ENCODE peak calls at places on chromosomes 11 and 22, in ten cellular contexts. L is astrocyte of the spinal cord, G is body of pancreas, N is right atrium auricular region, Y is ascending aorta, Z is AG10803, V is HFF-Myc, F is AG09309, J is fibroblast of pulmonary artery, M is epithelial cell of esophagus. E is an unnamed sample.

GRCh38 chr22:26823966-26824365 is 166.6 kb downstream of the MIAT start:
- DNase-seq in L (no peak), G (no peak), N (no peak), Y (no peak), Z (no peak), V (no peak), F (no peak), J (no peak), M (no peak), E (no peak)

GRCh38 chr11:106161775-106162174 is 84.3 kb downstream of the AASDHPPT start:
- DNase-seq in L (no peak), G (no peak), N (no peak), Y (no peak), Z (no peak), V (no peak), F (no peak), J (no peak), M (peak; percentile 69), E (no peak)

GRCh38 chr11:94781822-94782221 is 13.7 kb downstream of the AMOTL1 start:
- DNase-seq in L (peak; percentile 58), G (no peak), N (no peak), Y (no peak), Z (peak; percentile 64), V (no peak), F (no peak), J (peak; percentile 70), M (peak; percentile 53), E (peak; percentile 79)

GRCh38 chr11:83191986-83192385 is 1.5 kb upstream of the ANKRD42 start:
- DNase-seq in L (no peak), G (no peak), N (no peak), Y (no peak), Z (no peak), V (no peak), F (no peak), J (no peak), M (no peak), E (no peak)

GRCh38 chr11:83459802-83460201 is 173.6 kb upstream of the CCDC90B start:
- DNase-seq in L (no peak), G (no peak), N (no peak), Y (no peak), Z (no peak), V (no peak), F (no peak), J (peak; percentile 3), M (peak; percentile 42), E (peak; percentile 9)

GRCh38 chr11:21115999-21116398 is 446.6 kb downstream of the NELL1 start:
- DNase-seq in L (no peak), G (no peak), N (no peak), Y (no peak), Z (no peak), V (no peak), F (no peak), J (no peak), M (no peak), E (no peak)

GRCh38 chr11:13962562-13963168 is at the start of gene SPON1:
- DNase-seq in L (peak; percentile 25), G (peak; percentile 44), N (no peak), Y (no peak), Z (no peak), V (no peak), F (no peak), J (peak; percentile 15), M (no peak), E (peak; percentile 4)

GRCh38 chr11:76155455-76156232 is 50.7 kb downstream of the WNT11 start:
- DNase-seq in L (no peak), G (no peak), N (no peak), Y (no peak), Z (no peak), V (no peak), F (no peak), J (no peak), M (no peak), E (peak; percentile 27)

GRCh38 chr22:26322179-26322905 is 106.7 kb upstream of the ASPHD2 start:
- DNase-seq in L (peak; percentile 53), G (no peak), N (no peak), Y (no peak), Z (peak; percentile 97), V (peak; percentile 93), F (peak; percentile 95), J (peak; percentile 35), M (peak; percentile 94), E (peak; percentile 13)

GRCh38 chr11:114296190-114296978 is at the start of gene NNMT:
- DNase-seq in L (peak; percentile 99), G (peak; percentile 56), N (peak; percentile 82), Y (no peak), Z (peak; percentile 99), V (peak; percentile 92), F (peak; percentile 97), J (peak; percentile 99), M (peak; percentile 69), E (peak; percentile 98)

GRCh38 chr22:36334838-36335603 is 52.7 kb downstream of the MYH9 start:
- DNase-seq in L (peak; percentile 86), G (peak; percentile 67), N (no peak), Y (no peak), Z (peak; percentile 85), V (no peak), F (no peak), J (peak; percentile 61), M (peak; percentile 72), E (peak; percentile 75)

GRCh38 chr11:9039863-9040262 is 36.1 kb upstream of the NRIP3 start:
- DNase-seq in L (no peak), G (no peak), N (no peak), Y (no peak), Z (no peak), V (no peak), F (no peak), J (no peak), M (no peak), E (no peak)

GRCh38 chr22:44026630-44027511 is 2.8 kb downstream of the PARVB start:
- DNase-seq in L (peak; percentile 44), G (peak; percentile 81), N (peak; percentile 93), Y (peak; percentile 78), Z (peak; percentile 61), V (no peak), F (no peak), J (peak; percentile 62), M (no peak), E (peak; percentile 50)

GRCh38 chr22:38230108-38230825 is 28.5 kb downstream of the MAFF start:
- DNase-seq in L (no peak), G (peak; percentile 64), N (no peak), Y (no peak), Z (peak; percentile 68), V (peak; percentile 44), F (no peak), J (peak; percentile 72), M (peak; percentile 90), E (peak; percentile 50)

GRCh38 chr22:49051491-49052022 is 776.1 kb downstream of the BRD1 start:
- DNase-seq in L (no peak), G (no peak), N (no peak), Y (no peak), Z (no peak), V (no peak), F (no peak), J (no peak), M (no peak), E (no peak)

GRCh38 chr22:49055406-49055805 is 772.3 kb downstream of the BRD1 start:
- DNase-seq in L (no peak), G (no peak), N (no peak), Y (no peak), Z (no peak), V (no peak), F (no peak), J (no peak), M (no peak), E (no peak)

GRCh38 chr22:49052023-49052538 is 775.6 kb downstream of the BRD1 start:
- DNase-seq in L (no peak), G (no peak), N (no peak), Y (no peak), Z (no peak), V (no peak), F (no peak), J (no peak), M (no peak), E (peak; percentile 4)

GRCh38 chr22:49053574-49053973 is 774.1 kb downstream of the BRD1 start:
- DNase-seq in L (no peak), G (no peak), N (no peak), Y (no peak), Z (no peak), V (no peak), F (no peak), J (no peak), M (no peak), E (no peak)

GRCh38 chr22:49052560-49052959 is 775.1 kb downstream of the BRD1 start:
- DNase-seq in L (no peak), G (no peak), N (no peak), Y (no peak), Z (no peak), V (no peak), F (no peak), J (no peak), M (no peak), E (no peak)
- H3K4me3 ChIP-seq in L (peak overlapping the region; percentile 36), G (no peak overlapping the region), N (peak overlapping the region; percentile 32), Y (peak overlapping the region; percentile 4), Z (no peak overlapping the region), V (no peak overlapping the region), F (no peak overlapping the region), J (no peak overlapping the region), M (no peak overlapping the region), E (no peak overlapping the region)

GRCh38 chr11:121426476-121427454 is 25.3 kb upstream of the SORL1 start:
- DNase-seq in L (no peak), G (peak; percentile 22), N (no peak), Y (no peak), Z (no peak), V (no peak), F (no peak), J (no peak), M (no peak), E (no peak)
- TF ChIP-seq CTCF in L (no peak), G (no peak), N (peak; percentile 14), Y (no peak), Z (no peak), V (no peak), F (no peak), J (no peak), M (no peak), E (no peak)

GRCh38 chr11:69468236-69468635 is 13.2 kb upstream of the LINC01488 start:
- DNase-seq in L (no peak), G (no peak), N (no peak), Y (no peak), Z (no peak), V (no peak), F (no peak), J (no peak), M (no peak), E (no peak)
- H3K4me3 ChIP-seq in L (no peak overlapping the region), G (no peak overlapping the region), N (no peak overlapping the region), Y (no peak overlapping the region), Z (no peak overlapping the region), V (no peak overlapping the region), F (no peak overlapping the region), J (no peak overlapping the region), M (no peak overlapping the region), E (no peak overlapping the region)

DNA sequence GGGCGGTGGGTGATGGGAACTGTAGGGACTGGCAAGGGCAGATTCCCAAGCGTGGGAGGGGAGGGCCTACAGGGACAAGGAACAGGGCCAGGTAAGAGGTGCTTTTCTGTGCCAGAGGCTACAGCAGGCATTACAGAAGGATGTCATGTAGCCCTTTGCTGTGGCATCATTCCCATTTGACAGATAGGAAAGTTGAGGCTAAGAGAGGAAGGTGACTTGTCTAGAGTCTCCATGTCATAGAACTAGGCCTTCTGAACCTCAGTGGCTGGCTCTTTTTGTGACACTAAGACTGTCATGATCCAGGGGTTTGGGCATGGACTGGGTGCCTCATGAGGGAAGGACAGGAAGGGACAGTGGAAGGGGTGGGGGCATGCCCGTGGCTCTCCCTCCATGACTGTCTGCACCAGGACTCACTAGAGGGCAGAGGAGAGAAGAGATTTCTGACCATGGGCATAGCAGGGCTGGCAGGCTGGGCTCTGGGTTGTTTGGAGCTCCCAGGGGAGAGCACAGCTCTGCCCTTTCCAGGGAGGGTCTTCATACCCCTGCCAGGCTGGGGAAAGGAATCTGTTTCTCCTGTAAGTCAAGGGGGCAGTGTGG is 3.2 kb downstream of the MMP11 start:
- DNase-seq in L (no peak), G (no peak), N (no peak), Y (no peak), Z (no peak), V (no peak), F (no peak), J (no peak), M (no peak), E (no peak)
- TF ChIP-seq CTCF in L (no peak), G (no peak), N (no peak), Y (no peak), Z (no peak), V (no peak), F (no peak), J (no peak), M (no peak), E (no peak)